ENCODE peak calls at places on chromosome 16, in four cellular contexts. F is ovary, P is thyroid gland, L is HCT116. S is an unnamed sample.

GRCh38 chr16:84501077-84501735 is 3.3 kb downstream of the MEAK7 start:
- DNase-seq in F (no peak), P (no peak), L (peak; percentile 83), S (no peak)

GRCh38 chr16:30351586-30352419 is 3.3 kb downstream of the CD2BP2 start:
- DNase-seq in P (peak; percentile 95), L (peak; percentile 39), F (peak; percentile 81), S (peak; percentile 95)

GRCh38 chr16:1287982-1288670 is 21.3 kb upstream of the UBE2I start:
- DNase-seq in L (no peak), F (no peak), P (no peak), S (no peak)

GRCh38 chr16:77571463-77571862 is 136.6 kb upstream of the ADAMTS18 start:
- DNase-seq in P (no peak), L (no peak), F (no peak), S (no peak)

GRCh38 chr16:16938980-16939379 is 531.8 kb downstream of the XYLT1 start:
- DNase-seq in L (no peak), P (no peak), F (no peak), S (no peak)

GRCh38 chr16:6918661-6919060 is 414.0 kb upstream of the RBFOX1 start:
- DNase-seq in F (no peak), P (no peak), L (no peak), S (no peak)

GRCh38 chr16:71565812-71566700 is 10.8 kb downstream of the TAT start:
- DNase-seq in L (no peak), P (no peak), F (no peak), S (no peak)

GRCh38 chr16:83248735-83249469 is 558.9 kb upstream of the HSBP1 start:
- DNase-seq in L (no peak), F (no peak), P (no peak), S (no peak)

GRCh38 chr16:89669755-89670154 is 12.1 kb downstream of the SPATA33 start:
- DNase-seq in F (no peak), P (no peak), L (no peak), S (no peak)

GRCh38 chr16:29813644-29814562 is 1.9 kb downstream of the PRRT2 start:
- DNase-seq in F (peak; percentile 37), L (no peak), P (no peak), S (no peak)

GRCh38 chr16:83806721-83807120 is 1.1 kb upstream of the HSBP1 start:
- DNase-seq in P (no peak), L (no peak), F (no peak), S (no peak)

GRCh38 chr16:89722392-89723278 is 1.3 kb downstream of the ZNF276 start:
- DNase-seq in L (peak; percentile 56), P (peak; percentile 67), F (no peak), S (peak; percentile 42)

GRCh38 chr16:72241930-72242329 is 70.0 kb upstream of the PMFBP1 start:
- DNase-seq in L (peak; percentile 39), F (peak; percentile 59), P (peak; percentile 8), S (peak; percentile 54)

GRCh38 chr16:68363847-68364600 is 53.2 kb downstream of the PRMT7 start:
- DNase-seq in L (no peak), P (no peak), F (no peak), S (no peak)

GRCh38 chr16:67100569-67101300 is 9.0 kb upstream of the PHAF1 start:
- DNase-seq in P (no peak), L (no peak), F (no peak), S (no peak)

GRCh38 chr16:47927330-47927729 is 228.5 kb downstream of the ABCC12 start:
- DNase-seq in P (no peak), F (no peak), L (no peak), S (no peak)

GRCh38 chr16:49757744-49758069 is 98.2 kb downstream of the ZNF423 start:
- DNase-seq in L (no peak), P (no peak), F (no peak), S (no peak)

GRCh38 chr16:29009050-29009837 is 24.4 kb downstream of the LAT start:
- DNase-seq in F (no peak), L (no peak), P (no peak), S (no peak)

GRCh38 chr16:56203052-56203451 is 11.8 kb downstream of the GNAO1 start:
- DNase-seq in L (peak; percentile 16), F (no peak), P (no peak), S (no peak)

GRCh38 chr16:73176577-73177013 is 128.7 kb upstream of the ZFHX3 start:
- DNase-seq in L (peak; percentile 48), P (peak; percentile 20), F (no peak), S (no peak)

GRCh38 chr16:15547768-15548096 is 95.2 kb downstream of the MARF1 start:
- DNase-seq in F (no peak), L (no peak), P (no peak), S (no peak)

GRCh38 chr16:49876716-49877129 is 20.8 kb upstream of the ZNF423 start:
- DNase-seq in F (peak; percentile 72), P (peak; percentile 63), L (no peak), S (peak; percentile 80)

GRCh38 chr16:75248536-75249380 is 2.7 kb downstream of the BCAR1 start:
- DNase-seq in P (peak; percentile 61), L (no peak), F (no peak), S (no peak)

GRCh38 chr16:85782476-85782875 is 16.9 kb downstream of the EMC8 start:
- DNase-seq in F (no peak), L (no peak), P (no peak), S (no peak)

GRCh38 chr16:4410335-4411075 is 5.9 kb downstream of the CORO7 start:
- DNase-seq in L (no peak), P (no peak), F (peak; percentile 68), S (peak; percentile 60)

GRCh38 chr16:78705694-78706093 is 606.2 kb downstream of the WWOX start:
- DNase-seq in P (no peak), L (no peak), F (no peak), S (no peak)

GRCh38 chr16:67025151-67025550 is 3.8 kb upstream of the CBFB start:
- DNase-seq in F (no peak), L (no peak), P (no peak), S (no peak)

GRCh38 chr16:70660672-70661350 is 14.5 kb downstream of the IL34 start:
- DNase-seq in L (no peak), F (no peak), P (no peak), S (no peak)

GRCh38 chr16:49463529-49463928 is 89.9 kb downstream of the C16orf78 start:
- DNase-seq in L (no peak), F (peak; percentile 4), P (no peak), S (no peak)

GRCh38 chr16:15973460-15973859 is 24.0 kb downstream of the ABCC1 start:
- DNase-seq in F (no peak), P (no peak), L (no peak), S (no peak)

GRCh38 chr16:66587881-66588600 is 8.8 kb downstream of the CMTM2 start:
- DNase-seq in L (no peak), F (no peak), P (no peak), S (no peak)

GRCh38 chr16:71367243-71367976 is 8.9 kb downstream of the CALB2 start:
- DNase-seq in P (peak; percentile 19), F (no peak), L (peak; percentile 60), S (peak; percentile 33)

DNA sequence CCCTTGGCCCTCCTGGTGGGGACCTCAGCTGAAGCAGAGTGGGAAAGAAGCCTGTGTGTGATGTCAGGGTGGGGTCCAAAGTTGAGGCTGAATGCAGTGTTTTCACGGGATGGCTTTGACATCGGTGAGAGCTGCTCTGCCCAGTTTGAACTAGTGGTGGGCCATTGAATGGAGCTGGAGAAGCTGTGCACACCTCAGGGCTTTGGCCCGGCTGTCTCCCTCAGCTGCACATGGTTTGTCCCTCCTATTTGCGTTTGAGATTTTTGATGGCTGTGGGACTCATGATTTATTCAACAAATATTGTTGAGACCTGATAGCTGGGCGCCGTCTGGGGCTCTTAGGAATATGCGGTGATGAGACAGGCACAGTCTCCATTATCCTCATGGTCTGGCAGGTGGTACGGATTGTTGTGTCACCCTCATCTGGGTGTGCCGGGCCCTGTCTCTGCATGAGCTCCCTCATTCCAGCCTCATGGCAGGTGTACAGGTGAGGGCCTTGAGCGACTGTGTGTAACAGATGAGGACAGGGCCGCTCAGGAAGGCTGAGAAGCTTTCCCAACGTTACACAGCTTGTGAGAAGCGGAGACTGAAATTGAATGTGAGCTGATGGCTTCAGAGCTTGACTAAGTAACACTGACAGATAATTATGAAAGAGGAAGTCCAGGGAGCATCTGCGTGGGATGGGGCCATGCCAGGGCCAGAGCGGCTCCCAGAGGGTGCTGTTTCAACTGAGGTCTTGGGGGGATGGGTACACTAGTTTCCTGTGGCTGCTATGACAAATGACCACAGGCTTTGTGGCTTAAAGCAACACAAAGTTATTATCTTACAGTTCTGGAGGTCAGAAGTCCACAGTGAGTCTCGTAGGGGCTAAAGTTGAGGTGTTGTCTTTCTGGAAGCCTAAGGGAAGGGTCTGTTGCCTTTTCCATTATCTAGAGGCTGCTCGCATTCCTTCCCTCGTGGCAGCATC is 36.5 kb downstream of the CMIP start:
- DNase-seq in L (no peak), P (peak; percentile 18), F (no peak), S (no peak)
- TF ChIP-seq POLR2A in L (no peak), P (no peak), F (no peak), S (no peak)

GRCh38 chr16:57452021-57452420 is 4.7 kb downstream of the COQ9 start:
- DNase-seq in P (no peak), F (no peak), L (no peak), S (no peak)

GRCh38 chr16:57444711-57445110 is 2.5 kb downstream of the CIAPIN1 start:
- DNase-seq in P (no peak), F (no peak), L (no peak), S (no peak)

GRCh38 chr16:57445510-57445909 is 1.7 kb downstream of the CIAPIN1 start:
- DNase-seq in F (no peak), P (no peak), L (no peak), S (no peak)

GRCh38 chr16:57446530-57447141 is 549 bp downstream of the CIAPIN1 start:
- DNase-seq in F (peak; percentile 49), L (no peak), P (peak; percentile 33), S (peak; percentile 40)

GRCh38 chr16:57447142-57447962 is at the start of the genes CIAPIN1 and COQ9:
- DNase-seq in F (peak; percentile 95), P (peak; percentile 95), L (peak; percentile 79), S (peak; percentile 97)
- TF ChIP-seq POLR2A in F (peak; percentile 85), P (peak; percentile 91), L (no peak), S (peak; percentile 93)

DNA sequence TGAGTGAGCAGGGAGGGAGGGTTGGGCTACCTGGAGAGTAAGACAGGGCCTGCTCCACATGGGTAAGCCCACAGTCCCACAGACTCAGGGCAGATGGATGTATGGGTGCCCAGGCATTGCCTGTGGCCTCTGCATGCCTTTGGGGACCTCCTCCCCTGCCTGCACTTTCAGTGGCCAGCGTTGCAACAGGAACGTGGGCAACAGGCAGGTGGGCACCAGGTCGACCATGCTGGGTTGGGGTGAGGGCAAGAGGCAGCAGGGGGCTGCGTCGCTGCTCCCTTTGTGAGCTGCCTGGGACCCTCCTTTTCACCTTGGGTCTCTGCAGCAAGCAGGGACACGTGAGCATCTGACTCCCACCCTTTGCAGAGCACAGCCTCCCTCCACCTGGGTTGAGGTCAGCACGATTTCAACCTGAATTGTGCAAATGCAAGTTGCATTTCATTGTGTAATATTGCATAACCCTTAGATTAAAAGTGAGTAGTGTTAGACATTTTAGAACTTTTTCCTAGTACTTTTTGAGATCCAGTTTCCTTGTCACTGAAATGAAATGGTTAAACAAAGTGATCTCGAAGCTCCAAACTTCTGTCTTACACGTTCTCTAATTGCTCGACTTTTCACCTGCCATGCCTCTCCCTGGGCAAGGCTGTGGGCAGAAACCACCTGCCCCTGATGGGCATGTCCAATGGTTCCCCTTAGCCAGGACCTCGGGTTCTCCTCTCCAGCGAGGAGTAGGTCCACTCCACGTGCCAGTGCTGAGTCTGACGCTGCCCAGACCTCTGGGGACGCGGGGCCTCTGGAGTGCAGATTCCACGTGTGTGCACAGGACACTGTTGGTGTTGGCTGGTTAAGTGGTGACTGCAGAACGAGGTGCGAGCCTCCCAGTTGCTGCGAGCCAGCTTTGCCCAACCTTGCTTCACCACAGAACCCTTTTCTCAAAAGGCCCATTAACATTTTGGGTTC is 32.9 kb upstream of the IL17C start:
- DNase-seq in F (no peak), P (peak; percentile 66), L (no peak), S (no peak)
- TF ChIP-seq POLR2A in F (no peak), P (no peak), L (no peak), S (no peak)

GRCh38 chr16:12697437-12697836 is 106.2 kb downstream of the CPPED1 start:
- DNase-seq in P (no peak), L (no peak), F (no peak), S (no peak)
- TF ChIP-seq POLR2A in P (no peak), L (no peak), F (no peak), S (no peak)

S was measured in body of pancreas.